ENCODE peak calls at places on chromosomes 12 and 14, in five cellular contexts. H is cardiac muscle cell, Z is WTC11, W is HL-60, R is GM06990. E is an unnamed sample.

GRCh38 chr14:96722751-96723150 is 74.4 kb upstream of the VRK1 start:
- DNase-seq in R (no peak), H (no peak), Z (no peak), W (no peak), E (no peak)

GRCh38 chr12:55829967-55830600 is 697 bp upstream of the DNAJC14 start:
- DNase-seq in W (no peak), H (no peak), R (no peak), Z (peak), E (peak)

GRCh38 chr12:118528625-118529024 is 152.3 kb downstream of the SUDS3 start:
- DNase-seq in W (no peak), H (no peak), R (no peak), Z (no peak), E (no peak)

GRCh38 chr12:14545144-14546124 is 22.2 kb downstream of the PLBD1 start:
- DNase-seq in H (no peak), Z (no peak), W (no peak), R (no peak), E (no peak)

GRCh38 chr12:113940929-113941486 is 25.1 kb downstream of the RBM19 start:
- DNase-seq in R (no peak), Z (no peak), W (no peak), H (no peak), E (no peak)

GRCh38 chr12:100741084-100741711 is 53.4 kb upstream of the ANO4 start:
- DNase-seq in H (peak), Z (no peak), R (no peak), W (peak), E (no peak)

GRCh38 chr12:14643247-14643646 is 53.2 kb downstream of the GUCY2C start:
- DNase-seq in H (peak), Z (no peak), R (no peak), W (no peak), E (no peak)

GRCh38 chr12:133203344-133204263 is 22.3 kb downstream of the ZNF268 start:
- DNase-seq in H (no peak), R (no peak), W (no peak), Z (no peak), E (no peak)

GRCh38 chr14:105884808-105885281 is 358.5 kb downstream of the TMEM121 start:
- DNase-seq in W (no peak), H (no peak), R (no peak), Z (no peak), E (no peak)
- TF ChIP-seq CTCF in W (no peak), H (no peak), R (no peak), Z (no peak), E (no peak)

DNA sequence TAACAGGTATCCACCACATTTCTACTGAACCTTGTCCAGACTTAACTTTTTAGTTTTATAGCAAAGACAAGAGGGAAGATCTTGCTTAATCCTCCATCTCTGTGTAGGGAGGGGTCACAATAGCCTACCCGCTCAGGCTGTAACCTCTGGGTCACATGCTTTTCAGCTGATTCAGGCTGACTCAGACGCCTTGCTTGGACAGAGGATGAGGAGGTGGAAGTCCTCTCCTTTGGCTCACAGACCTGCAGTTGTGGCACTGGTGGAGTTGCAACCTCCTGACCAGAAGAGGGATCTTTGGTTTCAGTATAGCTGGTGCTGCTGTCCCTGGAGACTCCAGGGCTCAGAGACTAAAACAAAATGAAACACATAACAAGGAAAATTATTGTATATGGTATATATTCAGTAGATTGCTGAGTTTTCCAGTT is 16.2 kb downstream of the ACIN1 start:
- DNase-seq in W (peak), Z (no peak), H (peak), R (no peak), E (no peak)
- TF ChIP-seq CTCF in W (no peak), Z (no peak), H (no peak), R (no peak), E (no peak)

GRCh38 chr12:47032644-47033043 is 46.8 kb upstream of the PCED1B start:
- DNase-seq in R (no peak), H (peak), W (peak), Z (no peak), E (no peak)
- TF ChIP-seq CTCF in R (peak), H (peak), W (no peak), Z (peak), E (peak)

GRCh38 chr14:23006544-23007419 is 3.2 kb downstream of the C14orf93 start:
- DNase-seq in Z (peak), R (peak), H (peak), W (peak), E (peak)
- TF ChIP-seq CTCF in Z (no peak), R (peak), H (peak), W (peak), E (no peak)

DNA sequence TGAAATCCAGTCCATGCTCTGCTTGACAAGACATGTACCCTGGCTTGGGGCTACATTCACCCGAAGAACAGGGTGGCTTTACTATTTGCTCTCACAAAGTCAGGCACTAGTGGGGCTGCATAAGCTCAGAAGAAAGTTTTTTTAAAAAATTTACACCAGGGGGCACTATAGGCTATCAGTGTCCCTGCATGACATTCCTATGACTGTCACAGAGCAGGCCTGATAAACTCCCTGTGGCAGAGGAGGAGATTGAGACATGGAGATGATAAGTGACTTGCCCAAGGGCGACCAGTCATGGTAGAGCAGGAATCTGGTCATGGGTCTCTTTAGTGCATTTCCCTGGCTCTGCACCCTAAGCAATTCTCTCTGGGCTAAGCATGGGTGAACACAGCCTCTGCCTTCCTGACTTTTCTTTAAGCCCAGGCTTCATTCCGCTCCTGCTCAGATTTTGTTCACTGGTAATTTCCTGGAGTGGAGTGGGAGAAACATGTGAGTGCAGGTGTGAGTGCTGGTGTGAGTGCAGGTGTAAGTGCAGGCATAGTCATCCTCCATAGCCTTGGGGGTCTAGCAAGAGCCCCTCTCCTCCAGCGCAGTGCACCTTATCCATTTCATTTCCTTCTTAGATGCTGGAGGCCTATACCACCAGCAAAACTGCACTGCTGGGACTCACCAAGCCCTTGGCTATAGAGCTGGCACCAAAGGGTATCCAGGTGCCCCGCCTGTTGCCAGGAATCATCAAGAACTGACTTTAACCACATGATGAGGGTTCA is 91.6 kb downstream of the DHRS2 start:
- DNase-seq in H (peak), W (peak), Z (no peak), R (no peak), E (no peak)
- TF ChIP-seq CTCF in H (peak), W (no peak), Z (peak), R (peak), E (peak)